ENCODE peak calls at places on chromosomes 5 and 9, in four cellular contexts. K is activated CD4-positive, alpha-beta T cell treated with anti-CD3 and anti-CD28 coated beads for 36 hours; G is activated naive CD8-positive, alpha-beta T cell treated with anti-CD3 and anti-CD28 coated beads, Interleukin-2, amount 50 U/mL, for 24 hours; X is right cardiac atrium. H is an unnamed sample.
A peak's percentile ranks its signal among the peaks of the same experiment; 100 is the strongest.

GRCh38 chr5:29697786-29698414 is 1495.6 kb upstream of the CDH6 start:
- ATAC-seq in K (no peak), G (no peak), X (no peak), H (no peak)

GRCh38 chr9:123679330-123679987 is 250.5 kb downstream of the DENND1A start:
- ATAC-seq in K (peak; percentile 61), G (peak; percentile 77), X (peak; percentile 28), H (peak; percentile 64)

GRCh38 chr5:82330921-82331320 is 52.8 kb upstream of the RPS23 start:
- ATAC-seq in K (no peak), G (no peak), X (no peak), H (no peak)

GRCh38 chr5:83368835-83369234 is 102.7 kb upstream of the VCAN start:
- ATAC-seq in K (no peak), G (no peak), X (peak; percentile 40), H (no peak)

GRCh38 chr9:133701981-133702797 is 36.0 kb downstream of the SARDH start:
- ATAC-seq in K (peak; percentile 87), G (peak; percentile 81), X (peak; percentile 61), H (peak; percentile 91)

GRCh38 chr9:99573052-99573451 is 248.6 kb upstream of the NR4A3 start:
- ATAC-seq in K (no peak), G (no peak), X (peak; percentile 68), H (no peak)

GRCh38 chr5:123538670-123539459 is 26.9 kb downstream of the CSNK1G3 start:
- ATAC-seq in K (no peak), G (no peak), X (no peak), H (no peak)

GRCh38 chr9:112135706-112136105 is 39.4 kb downstream of the SUSD1 start:
- ATAC-seq in K (no peak), G (no peak), X (peak; percentile 47), H (no peak)

GRCh38 chr9:97632406-97632991 is 669 bp downstream of the TSTD2 start:
- ATAC-seq in K (peak; percentile 3), G (no peak), X (peak; percentile 39), H (peak; percentile 11)

GRCh38 chr9:35611230-35611797 is 6.3 kb downstream of the TESK1 start:
- ATAC-seq in K (peak; percentile 96), G (peak; percentile 72), X (peak; percentile 58), H (peak; percentile 85)

GRCh38 chr9:99008187-99008586 is 64.5 kb downstream of the COL15A1 start:
- ATAC-seq in K (no peak), G (no peak), X (no peak), H (no peak)

GRCh38 chr5:96885518-96886338 is 9.4 kb downstream of the ERAP2 start:
- ATAC-seq in K (peak; percentile 85), G (peak; percentile 80), X (no peak), H (peak; percentile 91)

GRCh38 chr5:160271396-160271795 is 41.0 kb downstream of the CCNJL start:
- ATAC-seq in K (peak; percentile 71), G (peak; percentile 73), X (peak; percentile 52), H (no peak)

GRCh38 chr5:60835554-60835953 is 8.5 kb downstream of the ELOVL7 start:
- ATAC-seq in K (no peak), G (no peak), X (no peak), H (no peak)

GRCh38 chr9:132008184-132008781 is 71.4 kb downstream of the MED27 start:
- ATAC-seq in K (no peak), G (no peak), X (no peak), H (no peak)

GRCh38 chr9:3018691-3019230 is 174.9 kb upstream of the PUM3 start:
- ATAC-seq in K (no peak), G (no peak), X (no peak), H (no peak)

GRCh38 chr5:1285883-1286291 is 9.0 kb downstream of the TERT start:
- ATAC-seq in K (no peak), G (no peak), X (no peak), H (no peak)

GRCh38 chr5:128706269-128706668 is 168.2 kb upstream of the FBN2 start:
- ATAC-seq in K (no peak), G (no peak), X (no peak), H (no peak)

GRCh38 chr5:1229822-1230221 is 4.6 kb downstream of the SLC6A18 start:
- ATAC-seq in K (no peak), G (no peak), X (no peak), H (no peak)

GRCh38 chr9:121637441-121638222 is 13.8 kb upstream of the DAB2IP start:
- ATAC-seq in K (no peak), G (no peak), X (no peak), H (no peak)

GRCh38 chr9:115189686-115190085 is 71.7 kb upstream of the TNC start:
- ATAC-seq in K (no peak), G (no peak), X (no peak), H (no peak)

GRCh38 chr9:131667576-131667975 is 72.3 kb downstream of the RAPGEF1 start:
- ATAC-seq in K (peak; percentile 63), G (peak; percentile 65), X (no peak), H (peak; percentile 74)

GRCh38 chr5:56233230-56233629 is at the start of gene ANKRD55:
- ATAC-seq in K (no peak), G (no peak), X (peak; percentile 55), H (no peak)

GRCh38 chr5:71569748-71570509 is 17.2 kb upstream of the MCCC2 start:
- ATAC-seq in K (no peak), G (no peak), X (no peak), H (no peak)

GRCh38 chr5:100861148-100861547 is 41.9 kb downstream of the ST8SIA4 start:
- ATAC-seq in K (peak; percentile 69), G (peak; percentile 35), X (no peak), H (peak; percentile 84)

GRCh38 chr5:149938272-149938671 is 6.3 kb downstream of the PDE6A start:
- ATAC-seq in K (no peak), G (no peak), X (peak; percentile 67), H (no peak)